ENCODE peak calls at places on chromosomes 5 and 9, in seven cellular contexts. One of them, this sample, is unnamed.

GRCh38 chr9:33263131-33263935 is 1.2 kb downstream of the BAG1 start:
- DNase-seq in EL: peak
- DNase-seq in NT2/D1: no peak
- DNase-seq in substantia nigra: no peak
- DNase-seq in hepatic stellate cell: peak
- DNase-seq in C1 segment of cervical spinal cord: no peak
- DNase-seq in nucleus accumbens: no peak
- DNase-seq in this sample: no peak

GRCh38 chr9:138013836-138014569 is 136.4 kb downstream of the CACNA1B start:
- DNase-seq in EL: no peak
- DNase-seq in NT2/D1: no peak
- DNase-seq in substantia nigra: no peak
- DNase-seq in hepatic stellate cell: no peak
- DNase-seq in C1 segment of cervical spinal cord: no peak
- DNase-seq in nucleus accumbens: no peak
- DNase-seq in this sample: no peak

GRCh38 chr9:85743290-85744128 is 1.8 kb upstream of the AGTPBP1 start:
- DNase-seq in EL: peak
- DNase-seq in NT2/D1: no peak
- DNase-seq in substantia nigra: no peak
- DNase-seq in hepatic stellate cell: peak
- DNase-seq in C1 segment of cervical spinal cord: no peak
- DNase-seq in nucleus accumbens: no peak
- DNase-seq in this sample: no peak

GRCh38 chr5:57677235-57677634 is 194.6 kb upstream of the ACTBL2 start:
- DNase-seq in EL: no peak
- DNase-seq in NT2/D1: no peak
- DNase-seq in substantia nigra: no peak
- DNase-seq in hepatic stellate cell: no peak
- DNase-seq in C1 segment of cervical spinal cord: no peak
- DNase-seq in nucleus accumbens: no peak
- DNase-seq in this sample: no peak

GRCh38 chr5:179241764-179242370 is 103.4 kb downstream of the ADAMTS2 start:
- DNase-seq in EL: no peak
- DNase-seq in NT2/D1: no peak
- DNase-seq in substantia nigra: no peak
- DNase-seq in hepatic stellate cell: no peak
- DNase-seq in C1 segment of cervical spinal cord: no peak
- DNase-seq in nucleus accumbens: no peak
- DNase-seq in this sample: no peak

GRCh38 chr5:119411291-119411934 is 40.9 kb upstream of the HSD17B4 start:
- DNase-seq in EL: peak
- DNase-seq in NT2/D1: no peak
- DNase-seq in substantia nigra: no peak
- DNase-seq in hepatic stellate cell: no peak
- DNase-seq in C1 segment of cervical spinal cord: no peak
- DNase-seq in nucleus accumbens: no peak
- DNase-seq in this sample: no peak

GRCh38 chr9:85960688-85961093 is 19.7 kb downstream of the NAA35 start:
- DNase-seq in EL: no peak
- DNase-seq in NT2/D1: no peak
- DNase-seq in substantia nigra: no peak
- DNase-seq in hepatic stellate cell: no peak
- DNase-seq in C1 segment of cervical spinal cord: no peak
- DNase-seq in nucleus accumbens: no peak
- DNase-seq in this sample: no peak

GRCh38 chr5:74149395-74149794 is 491.1 kb downstream of the ENC1 start:
- DNase-seq in EL: peak
- DNase-seq in NT2/D1: no peak
- DNase-seq in substantia nigra: no peak
- DNase-seq in hepatic stellate cell: peak
- DNase-seq in C1 segment of cervical spinal cord: no peak
- DNase-seq in nucleus accumbens: no peak
- DNase-seq in this sample: no peak

GRCh38 chr9:89603629-89604462 is 966 bp upstream of the GADD45G start:
- DNase-seq in EL: peak
- DNase-seq in NT2/D1: peak
- DNase-seq in substantia nigra: peak
- DNase-seq in hepatic stellate cell: no peak
- DNase-seq in C1 segment of cervical spinal cord: peak
- DNase-seq in nucleus accumbens: peak
- DNase-seq in this sample: peak

GRCh38 chr9:131481441-131482342 is 21.0 kb upstream of the POMT1 start:
- DNase-seq in EL: no peak
- DNase-seq in NT2/D1: no peak
- DNase-seq in substantia nigra: no peak
- DNase-seq in hepatic stellate cell: no peak
- DNase-seq in C1 segment of cervical spinal cord: no peak
- DNase-seq in nucleus accumbens: no peak
- DNase-seq in this sample: peak

GRCh38 chr9:134492721-134493470 is 148.7 kb upstream of the COL5A1 start:
- DNase-seq in EL: no peak
- DNase-seq in NT2/D1: no peak
- DNase-seq in substantia nigra: no peak
- DNase-seq in hepatic stellate cell: no peak
- DNase-seq in C1 segment of cervical spinal cord: no peak
- DNase-seq in nucleus accumbens: no peak
- DNase-seq in this sample: no peak

GRCh38 chr9:12708562-12709298 is 15.5 kb downstream of the TYRP1 start:
- DNase-seq in EL: peak
- DNase-seq in NT2/D1: no peak
- DNase-seq in substantia nigra: no peak
- DNase-seq in hepatic stellate cell: no peak
- DNase-seq in C1 segment of cervical spinal cord: no peak
- DNase-seq in nucleus accumbens: no peak
- DNase-seq in this sample: no peak

GRCh38 chr5:55601209-55601618 is 66.5 kb upstream of the PLPP1 start:
- DNase-seq in EL: peak
- DNase-seq in NT2/D1: no peak
- DNase-seq in substantia nigra: peak
- DNase-seq in hepatic stellate cell: peak
- DNase-seq in C1 segment of cervical spinal cord: peak
- DNase-seq in nucleus accumbens: peak
- DNase-seq in this sample: peak

GRCh38 chr9:131673068-131673467 is 66.8 kb downstream of the RAPGEF1 start:
- DNase-seq in EL: no peak
- DNase-seq in NT2/D1: no peak
- DNase-seq in substantia nigra: no peak
- DNase-seq in hepatic stellate cell: no peak
- DNase-seq in C1 segment of cervical spinal cord: no peak
- DNase-seq in nucleus accumbens: no peak
- DNase-seq in this sample: no peak

GRCh38 chr5:83590966-83591365 is 119.4 kb downstream of the VCAN start:
- DNase-seq in EL: no peak
- DNase-seq in NT2/D1: no peak
- DNase-seq in substantia nigra: no peak
- DNase-seq in hepatic stellate cell: no peak
- DNase-seq in C1 segment of cervical spinal cord: no peak
- DNase-seq in nucleus accumbens: no peak
- DNase-seq in this sample: no peak

GRCh38 chr5:43037929-43038510 is 2.1 kb downstream of the ANXA2R start:
- DNase-seq in EL: peak
- DNase-seq in NT2/D1: no peak
- DNase-seq in substantia nigra: no peak
- DNase-seq in hepatic stellate cell: peak
- DNase-seq in C1 segment of cervical spinal cord: no peak
- DNase-seq in nucleus accumbens: no peak
- DNase-seq in this sample: no peak

GRCh38 chr5:136101884-136102283 is 30.8 kb upstream of the SMAD5 start:
- DNase-seq in EL: no peak
- DNase-seq in NT2/D1: no peak
- DNase-seq in substantia nigra: no peak
- DNase-seq in hepatic stellate cell: no peak
- DNase-seq in C1 segment of cervical spinal cord: no peak
- DNase-seq in nucleus accumbens: no peak
- DNase-seq in this sample: no peak

GRCh38 chr5:99005506-99005905 is 76.7 kb upstream of the CHD1 start:
- DNase-seq in EL: no peak
- DNase-seq in NT2/D1: no peak
- DNase-seq in substantia nigra: no peak
- DNase-seq in hepatic stellate cell: no peak
- DNase-seq in C1 segment of cervical spinal cord: no peak
- DNase-seq in nucleus accumbens: no peak
- DNase-seq in this sample: no peak

GRCh38 chr9:137255448-137256114 is 454 bp downstream of the NELFB start:
- DNase-seq in EL: peak
- DNase-seq in NT2/D1: no peak
- DNase-seq in substantia nigra: no peak
- DNase-seq in hepatic stellate cell: peak
- DNase-seq in C1 segment of cervical spinal cord: no peak
- DNase-seq in nucleus accumbens: no peak
- DNase-seq in this sample: no peak

GRCh38 chr9:70609542-70610286 is 195.3 kb upstream of the KLF9 start:
- DNase-seq in EL: peak
- DNase-seq in NT2/D1: no peak
- DNase-seq in substantia nigra: no peak
- DNase-seq in hepatic stellate cell: peak
- DNase-seq in C1 segment of cervical spinal cord: no peak
- DNase-seq in nucleus accumbens: no peak
- DNase-seq in this sample: no peak

GRCh38 chr5:102921341-102922047 is 166.4 kb downstream of the PAM start:
- DNase-seq in EL: no peak
- DNase-seq in NT2/D1: no peak
- DNase-seq in substantia nigra: no peak
- DNase-seq in hepatic stellate cell: peak
- DNase-seq in C1 segment of cervical spinal cord: no peak
- DNase-seq in nucleus accumbens: no peak
- DNase-seq in this sample: no peak

GRCh38 chr5:69188811-69189161 is 597 bp upstream of the CENPH start:
- DNase-seq in EL: no peak
- DNase-seq in NT2/D1: no peak
- DNase-seq in substantia nigra: peak
- DNase-seq in hepatic stellate cell: peak
- DNase-seq in C1 segment of cervical spinal cord: no peak
- DNase-seq in nucleus accumbens: no peak
- DNase-seq in this sample: no peak

GRCh38 chr9:129400001-129400970 is 220.6 kb downstream of the C9orf50 start:
- DNase-seq in EL: no peak
- DNase-seq in NT2/D1: no peak
- DNase-seq in substantia nigra: no peak
- DNase-seq in hepatic stellate cell: no peak
- DNase-seq in C1 segment of cervical spinal cord: no peak
- DNase-seq in nucleus accumbens: no peak
- DNase-seq in this sample: no peak

GRCh38 chr9:113910036-113910639 is 34.0 kb downstream of the ZNF618 start:
- DNase-seq in EL: no peak
- DNase-seq in NT2/D1: no peak
- DNase-seq in substantia nigra: no peak
- DNase-seq in hepatic stellate cell: no peak
- DNase-seq in C1 segment of cervical spinal cord: no peak
- DNase-seq in nucleus accumbens: no peak
- DNase-seq in this sample: no peak

GRCh38 chr9:133874061-133874638 is 118.0 kb downstream of the VAV2 start:
- DNase-seq in EL: peak
- DNase-seq in NT2/D1: no peak
- DNase-seq in substantia nigra: no peak
- DNase-seq in hepatic stellate cell: peak
- DNase-seq in C1 segment of cervical spinal cord: no peak
- DNase-seq in nucleus accumbens: no peak
- DNase-seq in this sample: no peak

GRCh38 chr9:120388000-120388855 is 191.7 kb downstream of the CDK5RAP2 start:
- DNase-seq in EL: no peak
- DNase-seq in NT2/D1: no peak
- DNase-seq in substantia nigra: no peak
- DNase-seq in hepatic stellate cell: no peak
- DNase-seq in C1 segment of cervical spinal cord: no peak
- DNase-seq in nucleus accumbens: no peak
- DNase-seq in this sample: no peak

GRCh38 chr9:84668204-84669007 is 1.1 kb upstream of the NTRK2 start:
- DNase-seq in EL: peak
- DNase-seq in NT2/D1: peak
- DNase-seq in substantia nigra: peak
- DNase-seq in hepatic stellate cell: peak
- DNase-seq in C1 segment of cervical spinal cord: peak
- DNase-seq in nucleus accumbens: peak
- DNase-seq in this sample: peak

GRCh38 chr5:18305288-18305899 is 671.1 kb downstream of the TAF11L14 start:
- DNase-seq in EL: peak
- DNase-seq in NT2/D1: no peak
- DNase-seq in substantia nigra: no peak
- DNase-seq in hepatic stellate cell: peak
- DNase-seq in C1 segment of cervical spinal cord: no peak
- DNase-seq in nucleus accumbens: no peak
- DNase-seq in this sample: no peak

GRCh38 chr5:27241564-27242257 is 203.3 kb upstream of the CDH9 start:
- DNase-seq in EL: peak
- DNase-seq in NT2/D1: no peak
- DNase-seq in substantia nigra: no peak
- DNase-seq in hepatic stellate cell: no peak
- DNase-seq in C1 segment of cervical spinal cord: no peak
- DNase-seq in nucleus accumbens: no peak
- DNase-seq in this sample: no peak

GRCh38 chr5:156802501-156802900 is 47.6 kb upstream of the PPP1R2B start:
- DNase-seq in EL: no peak
- DNase-seq in NT2/D1: no peak
- DNase-seq in substantia nigra: no peak
- DNase-seq in hepatic stellate cell: no peak
- DNase-seq in C1 segment of cervical spinal cord: no peak
- DNase-seq in nucleus accumbens: no peak
- DNase-seq in this sample: no peak

GRCh38 chr5:107184066-107184465 is 486.7 kb downstream of the EFNA5 start:
- DNase-seq in EL: no peak
- DNase-seq in NT2/D1: no peak
- DNase-seq in substantia nigra: no peak
- DNase-seq in hepatic stellate cell: no peak
- DNase-seq in C1 segment of cervical spinal cord: no peak
- DNase-seq in nucleus accumbens: no peak
- DNase-seq in this sample: no peak

GRCh38 chr5:75734913-75735789 is 17.9 kb upstream of the POC5 start:
- DNase-seq in EL: peak
- DNase-seq in NT2/D1: peak
- DNase-seq in substantia nigra: no peak
- DNase-seq in hepatic stellate cell: peak
- DNase-seq in C1 segment of cervical spinal cord: peak
- DNase-seq in nucleus accumbens: peak
- DNase-seq in this sample: peak

GRCh38 chr5:127645300-127645726 is 3.6 kb upstream of the CTXN3 start:
- DNase-seq in EL: no peak
- DNase-seq in NT2/D1: no peak
- DNase-seq in substantia nigra: no peak
- DNase-seq in hepatic stellate cell: no peak
- DNase-seq in C1 segment of cervical spinal cord: no peak
- DNase-seq in nucleus accumbens: no peak
- DNase-seq in this sample: no peak